ENCODE peak calls at places on chromosome 9, in eight cellular contexts. One of them, this sample, is unnamed.

GRCh38 chr9:115628426-115628825 is 510.5 kb upstream of the TNC start:
- DNase-seq in NCI-H1436: no peak
- DNase-seq in activated T-cell treated with anti-CD3 and anti-CD28 coated beads, Interleukin-2, amount 50 U/mL, for 72 hours: no peak
- DNase-seq in cardiac muscle cell: no peak
- DNase-seq in pons: no peak
- DNase-seq in HFF-Myc: no peak
- DNase-seq in right lobe of liver: no peak
- DNase-seq in left colon: no peak
- DNase-seq in this sample: no peak

GRCh38 chr9:71984388-71985069 is 73.1 kb downstream of the C9orf85 start:
- DNase-seq in NCI-H1436: no peak
- DNase-seq in activated T-cell treated with anti-CD3 and anti-CD28 coated beads, Interleukin-2, amount 50 U/mL, for 72 hours: no peak
- DNase-seq in cardiac muscle cell: peak; percentile 30
- DNase-seq in pons: no peak
- DNase-seq in HFF-Myc: peak; percentile 58
- DNase-seq in right lobe of liver: no peak
- DNase-seq in left colon: peak; percentile 29
- DNase-seq in this sample: no peak

GRCh38 chr9:447230-448025 is 232.8 kb downstream of the DOCK8 start:
- DNase-seq in NCI-H1436: no peak
- DNase-seq in activated T-cell treated with anti-CD3 and anti-CD28 coated beads, Interleukin-2, amount 50 U/mL, for 72 hours: peak; percentile 72
- DNase-seq in cardiac muscle cell: no peak
- DNase-seq in pons: no peak
- DNase-seq in HFF-Myc: peak; percentile 10
- DNase-seq in right lobe of liver: no peak
- DNase-seq in left colon: peak; percentile 49
- DNase-seq in this sample: no peak

GRCh38 chr9:128190516-128191405 is 611 bp downstream of the CIZ1 start:
- DNase-seq in NCI-H1436: no peak
- DNase-seq in activated T-cell treated with anti-CD3 and anti-CD28 coated beads, Interleukin-2, amount 50 U/mL, for 72 hours: no peak
- DNase-seq in cardiac muscle cell: peak; percentile 17
- DNase-seq in pons: no peak
- DNase-seq in HFF-Myc: no peak
- DNase-seq in right lobe of liver: no peak
- DNase-seq in left colon: peak; percentile 41
- DNase-seq in this sample: peak; percentile 35

GRCh38 chr9:124385623-124386022 is 29.6 kb downstream of the PSMB7 start:
- DNase-seq in NCI-H1436: no peak
- DNase-seq in activated T-cell treated with anti-CD3 and anti-CD28 coated beads, Interleukin-2, amount 50 U/mL, for 72 hours: no peak
- DNase-seq in cardiac muscle cell: no peak
- DNase-seq in pons: no peak
- DNase-seq in HFF-Myc: no peak
- DNase-seq in right lobe of liver: no peak
- DNase-seq in left colon: no peak
- DNase-seq in this sample: no peak

GRCh38 chr9:108444400-108445358 is 411.1 kb downstream of the ACTL7B start:
- DNase-seq in NCI-H1436: no peak
- DNase-seq in activated T-cell treated with anti-CD3 and anti-CD28 coated beads, Interleukin-2, amount 50 U/mL, for 72 hours: no peak
- DNase-seq in cardiac muscle cell: no peak
- DNase-seq in pons: peak; percentile 29
- DNase-seq in HFF-Myc: peak; percentile 95
- DNase-seq in right lobe of liver: no peak
- DNase-seq in left colon: no peak
- DNase-seq in this sample: peak; percentile 28

GRCh38 chr9:91426123-91426745 is 2.6 kb upstream of the NFIL3 start:
- DNase-seq in NCI-H1436: peak; percentile 35
- DNase-seq in activated T-cell treated with anti-CD3 and anti-CD28 coated beads, Interleukin-2, amount 50 U/mL, for 72 hours: no peak
- DNase-seq in cardiac muscle cell: peak; percentile 39
- DNase-seq in pons: peak; percentile 65
- DNase-seq in HFF-Myc: no peak
- DNase-seq in right lobe of liver: no peak
- DNase-seq in left colon: no peak
- DNase-seq in this sample: no peak

GRCh38 chr9:34644766-34645314 is 1.6 kb upstream of the GALT start:
- DNase-seq in NCI-H1436: no peak
- DNase-seq in activated T-cell treated with anti-CD3 and anti-CD28 coated beads, Interleukin-2, amount 50 U/mL, for 72 hours: no peak
- DNase-seq in cardiac muscle cell: no peak
- DNase-seq in pons: no peak
- DNase-seq in HFF-Myc: no peak
- DNase-seq in right lobe of liver: no peak
- DNase-seq in left colon: no peak
- DNase-seq in this sample: no peak

GRCh38 chr9:108950168-108950567 is 16.0 kb downstream of the ABITRAM start:
- DNase-seq in NCI-H1436: no peak
- DNase-seq in activated T-cell treated with anti-CD3 and anti-CD28 coated beads, Interleukin-2, amount 50 U/mL, for 72 hours: no peak
- DNase-seq in cardiac muscle cell: no peak
- DNase-seq in pons: no peak
- DNase-seq in HFF-Myc: no peak
- DNase-seq in right lobe of liver: no peak
- DNase-seq in left colon: no peak
- DNase-seq in this sample: no peak

GRCh38 chr9:8567963-8568579 is 768.5 kb upstream of the DMAC1 start:
- DNase-seq in NCI-H1436: no peak
- DNase-seq in activated T-cell treated with anti-CD3 and anti-CD28 coated beads, Interleukin-2, amount 50 U/mL, for 72 hours: no peak
- DNase-seq in cardiac muscle cell: no peak
- DNase-seq in pons: no peak
- DNase-seq in HFF-Myc: no peak
- DNase-seq in right lobe of liver: no peak
- DNase-seq in left colon: no peak
- DNase-seq in this sample: no peak

GRCh38 chr9:77648458-77649108 is 461 bp upstream of the GNA14 start:
- DNase-seq in NCI-H1436: no peak
- DNase-seq in activated T-cell treated with anti-CD3 and anti-CD28 coated beads, Interleukin-2, amount 50 U/mL, for 72 hours: peak; percentile 18
- DNase-seq in cardiac muscle cell: peak; percentile 23
- DNase-seq in pons: peak; percentile 28
- DNase-seq in HFF-Myc: no peak
- DNase-seq in right lobe of liver: peak; percentile 80
- DNase-seq in left colon: peak; percentile 77
- DNase-seq in this sample: peak; percentile 31

GRCh38 chr9:87714819-87715218 is 11.1 kb upstream of the CTSL start:
- DNase-seq in NCI-H1436: no peak
- DNase-seq in activated T-cell treated with anti-CD3 and anti-CD28 coated beads, Interleukin-2, amount 50 U/mL, for 72 hours: no peak
- DNase-seq in cardiac muscle cell: no peak
- DNase-seq in pons: peak; percentile 82
- DNase-seq in HFF-Myc: peak; percentile 16
- DNase-seq in right lobe of liver: no peak
- DNase-seq in left colon: no peak
- DNase-seq in this sample: no peak

GRCh38 chr9:107890921-107891465 is 401.4 kb upstream of the KLF4 start:
- DNase-seq in NCI-H1436: no peak
- DNase-seq in activated T-cell treated with anti-CD3 and anti-CD28 coated beads, Interleukin-2, amount 50 U/mL, for 72 hours: no peak
- DNase-seq in cardiac muscle cell: no peak
- DNase-seq in pons: no peak
- DNase-seq in HFF-Myc: no peak
- DNase-seq in right lobe of liver: no peak
- DNase-seq in left colon: no peak
- DNase-seq in this sample: no peak

This sample was measured in tibial artery.